ENCODE peak calls at places on chromosomes 2 and 18, in seven cellular contexts. One of them, this sample, is unnamed.

GRCh38 chr2:36355157-36355889 is at the start of gene CRIM1:
- DNase-seq in colonic mucosa: peak; percentile 89
- DNase-seq in psoas muscle: peak; percentile 90
- DNase-seq in GM12878: no peak
- DNase-seq in suprapubic skin: peak; percentile 89
- DNase-seq in stomach: peak; percentile 81
- DNase-seq in fibroblast of lung: peak; percentile 93
- DNase-seq in this sample: peak; percentile 98

GRCh38 chr2:235883675-235884074 is 284.5 kb downstream of the GBX2 start:
- DNase-seq in colonic mucosa: no peak
- DNase-seq in psoas muscle: no peak
- DNase-seq in stomach: no peak
- DNase-seq in suprapubic skin: no peak
- DNase-seq in GM12878: no peak
- DNase-seq in fibroblast of lung: no peak
- DNase-seq in this sample: no peak

GRCh38 chr2:62340981-62341624 is 145.2 kb downstream of the B3GNT2 start:
- DNase-seq in GM12878: peak; percentile 85
- DNase-seq in psoas muscle: peak; percentile 37
- DNase-seq in colonic mucosa: no peak
- DNase-seq in suprapubic skin: no peak
- DNase-seq in fibroblast of lung: no peak
- DNase-seq in stomach: peak; percentile 29
- DNase-seq in this sample: peak; percentile 77

GRCh38 chr2:219570194-219570923 is 980 bp downstream of the OBSL1 start:
- DNase-seq in fibroblast of lung: peak; percentile 34
- DNase-seq in stomach: no peak
- DNase-seq in colonic mucosa: no peak
- DNase-seq in psoas muscle: peak; percentile 51
- DNase-seq in GM12878: no peak
- DNase-seq in suprapubic skin: no peak
- DNase-seq in this sample: peak; percentile 83

GRCh38 chr2:146853741-146854444 is 990.9 kb upstream of the ACVR2A start:
- DNase-seq in GM12878: no peak
- DNase-seq in colonic mucosa: no peak
- DNase-seq in suprapubic skin: no peak
- DNase-seq in fibroblast of lung: peak; percentile 28
- DNase-seq in stomach: no peak
- DNase-seq in psoas muscle: no peak
- DNase-seq in this sample: no peak

GRCh38 chr2:84899181-84899580 is 6.3 kb upstream of the TMSB10 start:
- DNase-seq in psoas muscle: no peak
- DNase-seq in suprapubic skin: no peak
- DNase-seq in GM12878: no peak
- DNase-seq in fibroblast of lung: no peak
- DNase-seq in colonic mucosa: no peak
- DNase-seq in stomach: no peak
- DNase-seq in this sample: no peak

GRCh38 chr2:85799215-85799956 is 45.6 kb downstream of the ATOH8 start:
- DNase-seq in suprapubic skin: peak; percentile 75
- DNase-seq in psoas muscle: no peak
- DNase-seq in stomach: peak; percentile 50
- DNase-seq in fibroblast of lung: no peak
- DNase-seq in GM12878: no peak
- DNase-seq in colonic mucosa: no peak
- DNase-seq in this sample: peak; percentile 87

GRCh38 chr18:48623468-48624220 is 84.8 kb downstream of the CTIF start:
- DNase-seq in stomach: no peak
- DNase-seq in fibroblast of lung: peak; percentile 63
- DNase-seq in psoas muscle: no peak
- DNase-seq in suprapubic skin: no peak
- DNase-seq in GM12878: no peak
- DNase-seq in colonic mucosa: no peak
- DNase-seq in this sample: no peak

GRCh38 chr18:48800479-48800876 is 150.3 kb downstream of the SMAD7 start:
- DNase-seq in suprapubic skin: peak; percentile 45
- DNase-seq in GM12878: no peak
- DNase-seq in stomach: peak; percentile 5
- DNase-seq in psoas muscle: no peak
- DNase-seq in colonic mucosa: peak; percentile 15
- DNase-seq in fibroblast of lung: no peak
- DNase-seq in this sample: peak; percentile 46

GRCh38 chr2:237591021-237591370 is 462 bp upstream of the RAB17 start:
- DNase-seq in psoas muscle: no peak
- DNase-seq in suprapubic skin: no peak
- DNase-seq in colonic mucosa: peak; percentile 89
- DNase-seq in fibroblast of lung: no peak
- DNase-seq in stomach: peak; percentile 80
- DNase-seq in GM12878: no peak
- DNase-seq in this sample: peak; percentile 91

GRCh38 chr18:61765097-61765496 is 127.7 kb downstream of the RNF152 start:
- DNase-seq in fibroblast of lung: peak; percentile 14
- DNase-seq in stomach: no peak
- DNase-seq in suprapubic skin: no peak
- DNase-seq in psoas muscle: no peak
- DNase-seq in GM12878: no peak
- DNase-seq in colonic mucosa: no peak
- DNase-seq in this sample: no peak

GRCh38 chr2:3754795-3755194 is 51.4 kb downstream of the DCDC2C start:
- DNase-seq in psoas muscle: no peak
- DNase-seq in fibroblast of lung: no peak
- DNase-seq in stomach: no peak
- DNase-seq in colonic mucosa: no peak
- DNase-seq in suprapubic skin: no peak
- DNase-seq in GM12878: no peak
- DNase-seq in this sample: no peak

GRCh38 chr2:6865346-6866238 is at the start of gene CMPK2:
- DNase-seq in stomach: peak; percentile 85
- DNase-seq in GM12878: peak; percentile 33
- DNase-seq in suprapubic skin: peak; percentile 84
- DNase-seq in colonic mucosa: peak; percentile 74
- DNase-seq in psoas muscle: peak; percentile 72
- DNase-seq in fibroblast of lung: peak; percentile 33
- DNase-seq in this sample: peak; percentile 88

GRCh38 chr18:55510809-55511208 is 77.2 kb downstream of the TCF4 start:
- DNase-seq in colonic mucosa: no peak
- DNase-seq in suprapubic skin: no peak
- DNase-seq in fibroblast of lung: peak; percentile 87
- DNase-seq in GM12878: no peak
- DNase-seq in psoas muscle: no peak
- DNase-seq in stomach: no peak
- DNase-seq in this sample: no peak
- H3K27ac ChIP-seq in colonic mucosa: peak overlapping the region; percentile 54
- H3K27ac ChIP-seq in suprapubic skin: peak overlapping the region; percentile 70
- H3K27ac ChIP-seq in fibroblast of lung: peak overlapping the region; percentile 88
- H3K27ac ChIP-seq in GM12878: no peak overlapping the region
- H3K27ac ChIP-seq in psoas muscle: peak overlapping the region; percentile 72
- H3K27ac ChIP-seq in stomach: peak overlapping the region; percentile 82
- H3K27ac ChIP-seq in this sample: no peak overlapping the region

DNA sequence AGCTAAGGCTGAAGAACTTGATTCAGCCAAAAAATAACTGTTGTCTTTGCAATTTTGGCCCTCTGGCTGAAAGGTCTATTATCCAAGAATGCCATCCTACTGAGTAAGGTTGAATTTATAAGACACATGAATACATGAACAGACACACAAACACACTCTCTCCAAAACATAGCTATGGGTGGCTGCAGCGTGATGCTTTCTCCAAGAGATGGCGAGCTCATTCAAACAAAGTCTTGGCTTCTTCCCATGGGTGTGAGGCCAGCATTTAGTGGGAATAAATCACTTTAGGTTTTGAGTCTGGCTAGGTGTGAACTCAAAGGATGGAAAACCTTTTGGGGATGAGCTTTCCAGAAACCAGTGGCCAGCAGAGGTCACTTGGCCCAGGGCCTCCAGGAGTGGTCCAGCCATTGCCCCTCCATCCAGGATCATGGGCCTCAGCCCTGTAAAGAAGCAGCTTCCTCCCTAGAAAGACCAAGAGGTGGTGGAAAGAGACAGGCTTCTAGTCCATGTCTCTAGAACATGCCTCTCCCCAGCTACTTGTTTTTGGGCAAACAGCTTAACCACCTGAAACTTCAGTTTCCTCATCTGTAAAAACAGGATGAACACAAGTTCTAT is 11.0 kb upstream of the OSR1 start:
- DNase-seq in stomach: no peak
- DNase-seq in colonic mucosa: no peak
- DNase-seq in suprapubic skin: no peak
- DNase-seq in psoas muscle: no peak
- DNase-seq in fibroblast of lung: peak; percentile 72
- DNase-seq in GM12878: no peak
- DNase-seq in this sample: no peak
- TF ChIP-seq CTCF in stomach: no peak
- TF ChIP-seq CTCF in colonic mucosa: peak; percentile 16
- TF ChIP-seq CTCF in suprapubic skin: no peak
- TF ChIP-seq CTCF in psoas muscle: no peak
- TF ChIP-seq CTCF in fibroblast of lung: peak; percentile 58
- TF ChIP-seq CTCF in GM12878: no peak
- TF ChIP-seq CTCF in this sample: no peak

GRCh38 chr18:37551249-37551648 is 14.3 kb downstream of the CELF4 start:
- DNase-seq in psoas muscle: no peak
- DNase-seq in GM12878: no peak
- DNase-seq in fibroblast of lung: no peak
- DNase-seq in stomach: no peak
- DNase-seq in colonic mucosa: no peak
- DNase-seq in suprapubic skin: no peak
- DNase-seq in this sample: no peak

GRCh38 chr18:37552296-37552695 is 13.3 kb downstream of the CELF4 start:
- DNase-seq in psoas muscle: no peak
- DNase-seq in suprapubic skin: no peak
- DNase-seq in stomach: no peak
- DNase-seq in colonic mucosa: no peak
- DNase-seq in fibroblast of lung: no peak
- DNase-seq in GM12878: no peak
- DNase-seq in this sample: no peak

GRCh38 chr18:37553633-37554398 is 11.8 kb downstream of the CELF4 start:
- DNase-seq in psoas muscle: no peak
- DNase-seq in GM12878: no peak
- DNase-seq in colonic mucosa: no peak
- DNase-seq in suprapubic skin: no peak
- DNase-seq in stomach: no peak
- DNase-seq in fibroblast of lung: no peak
- DNase-seq in this sample: peak; percentile 51

GRCh38 chr18:37550118-37550875 is 15.3 kb downstream of the CELF4 start:
- DNase-seq in stomach: no peak
- DNase-seq in psoas muscle: no peak
- DNase-seq in fibroblast of lung: no peak
- DNase-seq in colonic mucosa: no peak
- DNase-seq in GM12878: no peak
- DNase-seq in suprapubic skin: no peak
- DNase-seq in this sample: no peak

DNA sequence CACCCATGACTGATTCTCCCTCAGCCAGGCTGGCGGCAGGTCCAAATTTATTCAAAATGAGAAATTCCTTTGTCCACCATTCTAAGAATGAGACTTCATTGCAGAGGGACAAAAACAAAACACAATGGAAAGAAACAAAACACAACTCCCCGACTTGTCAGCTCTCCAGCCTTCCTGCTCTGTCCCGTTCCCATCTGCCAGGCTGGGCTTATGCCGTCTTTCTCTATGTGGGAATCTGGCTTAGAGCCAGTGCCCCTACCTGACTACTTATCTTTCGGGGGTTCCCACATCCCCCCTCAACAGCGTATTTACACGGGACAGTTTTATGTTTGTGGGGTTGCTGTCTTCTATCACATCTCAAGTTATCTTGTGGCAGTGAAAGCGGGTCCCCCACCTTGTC is 13.8 kb downstream of the CELF4 start:
- DNase-seq in suprapubic skin: no peak
- DNase-seq in stomach: no peak
- DNase-seq in colonic mucosa: no peak
- DNase-seq in fibroblast of lung: no peak
- DNase-seq in psoas muscle: no peak
- DNase-seq in GM12878: no peak
- DNase-seq in this sample: no peak
- H3K4me3 ChIP-seq in suprapubic skin: no peak overlapping the region
- H3K4me3 ChIP-seq in stomach: no peak overlapping the region
- H3K4me3 ChIP-seq in colonic mucosa: no peak overlapping the region
- H3K4me3 ChIP-seq in fibroblast of lung: no peak overlapping the region
- H3K4me3 ChIP-seq in psoas muscle: no peak overlapping the region
- H3K4me3 ChIP-seq in GM12878: no peak overlapping the region
- H3K4me3 ChIP-seq in this sample: no peak overlapping the region

DNA sequence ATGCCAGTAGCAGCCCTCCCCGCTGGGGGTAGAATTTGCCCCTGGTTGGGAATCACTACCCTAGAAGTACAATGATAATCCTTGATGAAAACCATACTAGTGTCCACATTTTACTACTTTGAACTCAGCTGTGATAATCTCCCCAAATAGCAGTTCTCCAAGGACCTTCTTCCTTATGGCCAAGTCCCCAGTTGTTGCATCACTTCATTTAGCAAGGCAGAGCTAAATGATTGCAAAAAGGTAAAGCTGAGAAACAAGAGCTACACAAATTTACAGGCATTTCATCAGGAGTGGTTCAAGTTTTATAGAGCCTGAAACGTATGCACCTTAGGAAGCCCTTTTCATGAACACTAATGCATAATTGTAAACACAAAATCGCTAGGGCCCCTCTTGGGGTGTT is 44.9 kb upstream of the REL start:
- DNase-seq in suprapubic skin: no peak
- DNase-seq in stomach: no peak
- DNase-seq in GM12878: no peak
- DNase-seq in colonic mucosa: no peak
- DNase-seq in psoas muscle: no peak
- DNase-seq in fibroblast of lung: no peak
- DNase-seq in this sample: no peak
- H3K27ac ChIP-seq in suprapubic skin: no peak overlapping the region
- H3K27ac ChIP-seq in stomach: no peak overlapping the region
- H3K27ac ChIP-seq in GM12878: peak overlapping the region; percentile 74
- H3K27ac ChIP-seq in colonic mucosa: no peak overlapping the region
- H3K27ac ChIP-seq in psoas muscle: no peak overlapping the region
- H3K27ac ChIP-seq in fibroblast of lung: no peak overlapping the region
- H3K27ac ChIP-seq in this sample: no peak overlapping the region

GRCh38 chr2:187050409-187050998 is 201.5 kb upstream of the ZSWIM2 start:
- DNase-seq in colonic mucosa: no peak
- DNase-seq in suprapubic skin: no peak
- DNase-seq in psoas muscle: no peak
- DNase-seq in GM12878: no peak
- DNase-seq in fibroblast of lung: no peak
- DNase-seq in stomach: no peak
- DNase-seq in this sample: no peak
- TF ChIP-seq CTCF in colonic mucosa: no peak
- TF ChIP-seq CTCF in suprapubic skin: no peak
- TF ChIP-seq CTCF in psoas muscle: no peak
- TF ChIP-seq CTCF in GM12878: no peak
- TF ChIP-seq CTCF in fibroblast of lung: no peak
- TF ChIP-seq CTCF in stomach: no peak
- TF ChIP-seq CTCF in this sample: no peak

This sample was measured in kidney.